ENCODE peak calls at places on chromosomes 13 and 19, in nine cellular contexts. N is AG04450; R is skeletal muscle cell; J is tibial nerve; M is NCI-H2081; P is stimulated activated CD8-positive, alpha-beta memory T cell treated with anti-CD3 and anti-CD28 coated beads, Interleukin-12 subunit alpha, Interleukin-12 subunit beta, amount 100 ng/mL, for 1 hour; W is NCI-H2029; E is activated naive CD8-positive, alpha-beta T cell treated with anti-CD3 and anti-CD28 coated beads, Interleukin-2, amount 50 U/mL, for 24 hours; H is neural crest cell. X is an unnamed sample.

GRCh38 chr13:96011291-96011875 is 41.8 kb downstream of the UGGT2 start:
- DNase-seq in J (no peak), E (no peak), N (no peak), M (no peak), P (no peak), W (no peak), R (peak), H (no peak), X (no peak)

GRCh38 chr19:42285546-42285945 is 16.4 kb upstream of the PRR19 start:
- DNase-seq in E (no peak), M (no peak), H (no peak), P (no peak), N (no peak), W (no peak), J (no peak), R (no peak), X (no peak)

GRCh38 chr19:52602931-52603330 is 32.8 kb downstream of the ZNF701 start:
- DNase-seq in M (no peak), P (no peak), N (no peak), E (no peak), W (no peak), J (no peak), R (no peak), H (no peak), X (no peak)

GRCh38 chr19:1811942-1812425 is at the start of gene ATP8B3:
- DNase-seq in N (no peak), W (no peak), J (no peak), M (no peak), R (no peak), P (peak), H (no peak), E (no peak), X (no peak)

GRCh38 chr19:21607453-21607852 is 102.1 kb downstream of the ZNF429 start:
- DNase-seq in M (no peak), R (no peak), E (no peak), H (no peak), J (no peak), N (no peak), W (no peak), P (no peak), X (no peak)

GRCh38 chr19:33227242-33227650 is 1.6 kb upstream of the SLC7A10 start:
- DNase-seq in R (no peak), N (no peak), E (no peak), W (no peak), P (no peak), H (no peak), J (no peak), M (no peak), X (no peak)

GRCh38 chr19:55419089-55419488 is 11.5 kb upstream of the UBE2S start:
- DNase-seq in J (no peak), H (no peak), M (no peak), R (no peak), N (no peak), E (no peak), P (no peak), W (no peak), X (no peak)

GRCh38 chr19:46902402-46902766 is 41.6 kb downstream of the ARHGAP35 start:
- DNase-seq in N (no peak), H (no peak), M (no peak), R (no peak), J (no peak), E (no peak), W (no peak), P (no peak), X (peak)

GRCh38 chr19:13094771-13095392 is 7.8 kb downstream of the LYL1 start:
- DNase-seq in M (no peak), H (no peak), N (no peak), E (peak), R (no peak), P (no peak), W (no peak), J (no peak), X (peak)

GRCh38 chr19:11963566-11964355 is 1.1 kb upstream of the ZNF763 start:
- DNase-seq in M (peak), H (peak), E (peak), N (no peak), R (no peak), J (peak), P (peak), W (peak), X (peak)

GRCh38 chr19:6465663-6466062 is 1.6 kb downstream of the CRB3 start:
- DNase-seq in E (no peak), M (no peak), W (no peak), N (no peak), R (no peak), P (no peak), J (no peak), H (no peak), X (no peak)

GRCh38 chr19:46860846-46861690 is at the start of gene ARHGAP35:
- DNase-seq in H (peak), M (peak), P (peak), J (no peak), N (no peak), E (peak), W (no peak), R (no peak), X (no peak)

GRCh38 chr13:40069173-40070044 is 413.9 kb downstream of the COG6 start:
- DNase-seq in P (peak), E (peak), W (no peak), R (no peak), H (peak), N (peak), M (no peak), J (peak), X (peak)

GRCh38 chr13:101916108-101916757 is 463.8 kb downstream of the ITGBL1 start:
- DNase-seq in H (peak), J (no peak), N (no peak), R (no peak), E (no peak), M (peak), W (no peak), P (no peak), X (peak)

GRCh38 chr13:114119196-114119595 is 13.2 kb downstream of the RASA3 start:
- DNase-seq in E (no peak), M (no peak), W (no peak), R (peak), J (no peak), P (no peak), N (peak), H (no peak), X (no peak)

GRCh38 chr13:50720856-50721663 is 122.4 kb downstream of the DLEU7 start:
- DNase-seq in N (no peak), R (no peak), W (no peak), H (no peak), J (no peak), P (no peak), E (no peak), M (no peak), X (no peak)

GRCh38 chr19:7978196-7978825 is 27.1 kb downstream of the ELAVL1 start:
- DNase-seq in R (no peak), M (no peak), P (no peak), J (no peak), H (no peak), W (no peak), E (no peak), N (no peak), X (no peak)

GRCh38 chr13:108594153-108594552 is 35.3 kb upstream of the MYO16 start:
- DNase-seq in N (no peak), J (no peak), H (no peak), W (no peak), P (no peak), E (no peak), M (no peak), R (no peak), X (no peak)

GRCh38 chr13:59391696-59392095 is 772.0 kb downstream of the DIAPH3 start:
- DNase-seq in R (peak), W (peak), J (no peak), N (peak), H (peak), M (peak), E (peak), P (peak), X (peak)

X was measured in NCI-H510A treated with DMSO at 0.1 percent for 48 hours.